ENCODE peak calls at places on chromosomes 1 and 21, in seven cellular contexts. M is bronchial epithelial cell; N is M059J; L is HepG2; F is left ventricle myocardium superior; V is naive thymus-derived CD4-positive, alpha-beta T cell; W is mammary epithelial cell. U is an unnamed sample.

GRCh38 chr1:228341814-228342626 is 64.6 kb downstream of the TRIM11 start:
- DNase-seq in M (no peak), N (no peak), L (no peak), F (peak; percentile 20), V (no peak), W (no peak), U (no peak)

GRCh38 chr21:43778469-43779335 is 2.6 kb upstream of the CSTB start:
- DNase-seq in M (peak; percentile 79), N (no peak), L (no peak), F (no peak), V (no peak), W (peak; percentile 34), U (peak; percentile 22)

GRCh38 chr1:26535201-26535600 is 5.6 kb downstream of the RPS6KA1 start:
- DNase-seq in M (no peak), N (no peak), L (no peak), F (no peak), V (no peak), W (no peak), U (no peak)

GRCh38 chr1:172460901-172461315 is 17.0 kb upstream of the PIGC start:
- DNase-seq in M (peak; percentile 21), N (peak; percentile 61), L (no peak), F (no peak), V (no peak), W (no peak), U (peak; percentile 56)

GRCh38 chr21:31543191-31543590 is 116.3 kb upstream of the SOD1 start:
- DNase-seq in M (no peak), N (peak; percentile 72), L (no peak), F (no peak), V (no peak), W (peak; percentile 48), U (no peak)

GRCh38 chr21:44051462-44051941 is 39.4 kb downstream of the TRAPPC10 start:
- DNase-seq in M (no peak), N (no peak), L (no peak), F (peak; percentile 62), V (no peak), W (no peak), U (no peak)

GRCh38 chr1:1539310-1540014 is 962 bp downstream of the TMEM240 start:
- DNase-seq in M (no peak), N (no peak), L (no peak), F (peak; percentile 55), V (no peak), W (no peak), U (peak; percentile 55)

GRCh38 chr1:36740446-36740845 is 257.7 kb upstream of the CSF3R start:
- DNase-seq in M (no peak), N (no peak), L (no peak), F (no peak), V (no peak), W (no peak), U (no peak)

GRCh38 chr1:234570336-234570735 is 39.6 kb downstream of the IRF2BP2 start:
- DNase-seq in M (no peak), N (no peak), L (no peak), F (no peak), V (no peak), W (no peak), U (no peak)

GRCh38 chr21:29298348-29299045 is at the start of gene BACH1:
- DNase-seq in M (peak; percentile 72), N (peak; percentile 92), L (peak; percentile 76), F (peak; percentile 95), V (peak; percentile 73), W (peak; percentile 83), U (peak; percentile 93)

GRCh38 chr1:59375321-59376220 is 78.7 kb downstream of the FGGY start:
- DNase-seq in M (peak; percentile 99), N (peak; percentile 100), L (no peak), F (peak; percentile 20), V (no peak), W (peak; percentile 98), U (peak; percentile 99)

GRCh38 chr21:45919593-45919992 is 62.0 kb upstream of the COL6A1 start:
- DNase-seq in M (no peak), N (no peak), L (no peak), F (no peak), V (no peak), W (no peak), U (no peak)

GRCh38 chr1:68322837-68323687 is 90.7 kb upstream of the WLS start:
- DNase-seq in M (no peak), N (peak; percentile 96), L (no peak), F (no peak), V (no peak), W (peak; percentile 47), U (peak; percentile 69)

GRCh38 chr1:246907472-246907871 is 24.3 kb downstream of the AHCTF1 start:
- DNase-seq in M (peak; percentile 33), N (peak; percentile 46), L (peak; percentile 69), F (no peak), V (no peak), W (peak; percentile 5), U (peak; percentile 69)

GRCh38 chr1:162983671-162984425 is 85.3 kb upstream of the RGS4 start:
- DNase-seq in M (no peak), N (peak; percentile 78), L (no peak), F (no peak), V (no peak), W (no peak), U (peak; percentile 20)

GRCh38 chr1:6956488-6957159 is 171.4 kb downstream of the CAMTA1 start:
- DNase-seq in M (peak; percentile 41), N (peak; percentile 65), L (no peak), F (no peak), V (no peak), W (peak; percentile 14), U (no peak)

GRCh38 chr1:151006331-151007052 is at the start of gene MINDY1:
- DNase-seq in M (peak; percentile 73), N (peak; percentile 92), L (peak; percentile 95), F (peak; percentile 65), V (peak; percentile 26), W (peak; percentile 80), U (peak; percentile 87)

GRCh38 chr1:190578015-190578414 is 100.4 kb upstream of the BRINP3 start:
- DNase-seq in M (no peak), N (peak; percentile 0), L (no peak), F (no peak), V (no peak), W (no peak), U (no peak)

GRCh38 chr1:222817529-222817928 is 2.7 kb downstream of the DISP1 start:
- DNase-seq in M (peak; percentile 95), N (peak; percentile 99), L (no peak), F (no peak), V (no peak), W (peak; percentile 94), U (peak; percentile 98)

GRCh38 chr21:46509760-46510159 is 51.1 kb downstream of the DIP2A start:
- DNase-seq in M (peak; percentile 88), N (peak; percentile 54), L (peak; percentile 87), F (no peak), V (no peak), W (peak; percentile 26), U (no peak)

GRCh38 chr1:227330709-227331108 is 12.4 kb upstream of the CDC42BPA start:
- DNase-seq in M (no peak), N (no peak), L (no peak), F (no peak), V (no peak), W (no peak), U (peak; percentile 53)

GRCh38 chr1:243363832-243364231 is 108.0 kb downstream of the SDCCAG8 start:
- DNase-seq in M (no peak), N (no peak), L (no peak), F (no peak), V (no peak), W (no peak), U (no peak)

GRCh38 chr1:220974431-220974830 is 95.2 kb downstream of the HLX start:
- DNase-seq in M (no peak), N (no peak), L (no peak), F (no peak), V (no peak), W (no peak), U (no peak)

GRCh38 chr1:33257759-33258712 is 1.7 kb downstream of the ZNF362 start:
- DNase-seq in M (peak; percentile 14), N (no peak), L (peak; percentile 52), F (no peak), V (no peak), W (peak; percentile 30), U (no peak)

GRCh38 chr1:90402893-90403849 is 313.9 kb downstream of the BARHL2 start:
- DNase-seq in M (peak; percentile 99), N (peak; percentile 99), L (peak; percentile 89), F (no peak), V (no peak), W (peak; percentile 98), U (peak; percentile 80)

GRCh38 chr1:226643167-226643566 is 94.6 kb downstream of the STUM start:
- DNase-seq in M (peak; percentile 83), N (peak; percentile 81), L (no peak), F (peak; percentile 38), V (no peak), W (peak; percentile 87), U (peak; percentile 46)

GRCh38 chr1:160205974-160206369 is 788 bp downstream of the PEA15 start:
- DNase-seq in M (peak; percentile 78), N (peak; percentile 78), L (no peak), F (peak; percentile 56), V (peak; percentile 33), W (peak; percentile 68), U (peak; percentile 80)

GRCh38 chr1:204342310-204342709 is 17.4 kb downstream of the PLEKHA6 start:
- DNase-seq in M (no peak), N (no peak), L (no peak), F (no peak), V (no peak), W (no peak), U (no peak)

GRCh38 chr21:33384851-33385331 is 18.3 kb upstream of the IFNGR2 start:
- DNase-seq in M (no peak), N (peak; percentile 55), L (no peak), F (no peak), V (peak; percentile 70), W (no peak), U (no peak)

GRCh38 chr1:40042337-40042736 is 1.8 kb downstream of the CAP1 start:
- DNase-seq in M (peak; percentile 19), N (peak; percentile 24), L (no peak), F (no peak), V (no peak), W (peak; percentile 38), U (peak; percentile 71)